ENCODE peak calls at places on chromosomes 12 and 14, in eight cellular contexts. J is PC-3; G is stimulated activated CD4-positive, alpha-beta T cell treated with anti-CD3 and anti-CD28 coated beads, Interleukin-15, amount 100 ng/mL, for 1 hour; I is pons; P is skeletal muscle cell; K is AG04450; Z is GM13977; E is ovary. N is an unnamed sample.

GRCh38 chr12:2353691-2354090 is 300.9 kb downstream of the CACNA1C start:
- DNase-seq in Z (no peak), G (no peak), I (no peak), J (no peak), K (no peak), E (no peak), P (no peak), N (no peak)

GRCh38 chr14:35257809-35258208 is 34.4 kb upstream of the PSMA6 start:
- DNase-seq in E (no peak), G (no peak), J (peak), Z (no peak), I (no peak), P (no peak), K (no peak), N (no peak)

GRCh38 chr12:123808167-123808566 is 46.1 kb downstream of the DNAH10 start:
- DNase-seq in K (no peak), E (no peak), J (peak), G (no peak), I (peak), P (no peak), Z (no peak), N (peak)

GRCh38 chr12:46657416-46658411 is 168.1 kb downstream of the SLC38A4 start:
- DNase-seq in G (no peak), K (no peak), E (no peak), I (no peak), J (no peak), P (no peak), Z (no peak), N (no peak)

GRCh38 chr12:1595690-1596347 is 1.4 kb upstream of the FBXL14 start:
- DNase-seq in E (no peak), P (no peak), K (no peak), J (no peak), I (no peak), G (no peak), Z (no peak), N (no peak)

GRCh38 chr12:55934343-55934742 is 3.4 kb downstream of the DGKA start:
- DNase-seq in Z (no peak), I (no peak), E (no peak), J (no peak), P (peak), K (no peak), G (no peak), N (no peak)

GRCh38 chr12:10067942-10068341 is 30.8 kb downstream of the CLEC1A start:
- DNase-seq in P (no peak), I (peak), Z (no peak), G (no peak), E (no peak), K (no peak), J (no peak), N (no peak)

GRCh38 chr14:25552826-25553225 is 502.9 kb upstream of the STXBP6 start:
- DNase-seq in Z (no peak), P (no peak), I (no peak), J (no peak), G (no peak), E (no peak), K (no peak), N (no peak)

GRCh38 chr14:68822132-68822651 is 29.3 kb upstream of the ZFP36L1 start:
- DNase-seq in I (no peak), J (no peak), Z (peak), E (no peak), P (no peak), G (no peak), K (no peak), N (no peak)

GRCh38 chr12:19739195-19739776 is 300.0 kb downstream of the AEBP2 start:
- DNase-seq in P (no peak), G (no peak), K (peak), E (peak), I (peak), Z (peak), J (peak), N (peak)